ENCODE peak calls at places on chromosomes 2 and 18, in ten cellular contexts. P, M, B, W, V, L, N, K, Q and C are unnamed samples.

GRCh38 chr18:9150116-9150515 is 13.5 kb downstream of the ANKRD12 start:
- DNase-seq in Q (no peak), N (no peak), B (no peak), P (no peak), K (no peak), L (no peak), V (no peak), M (no peak), W (no peak), C (no peak)

GRCh38 chr18:22257022-22257543 is 87.7 kb downstream of the GATA6 start:
- DNase-seq in N (no peak), V (no peak), P (peak; percentile 11), W (no peak), Q (no peak), M (no peak), L (no peak), B (no peak), K (no peak), C (no peak)

GRCh38 chr2:9315280-9315847 is 108.0 kb downstream of the ITGB1BP1 start:
- DNase-seq in N (no peak), V (no peak), K (no peak), B (no peak), Q (peak; percentile 71), L (no peak), W (no peak), P (no peak), M (peak; percentile 13), C (no peak)

GRCh38 chr18:13915391-13915790 is at the start of gene MC2R:
- DNase-seq in W (no peak), Q (no peak), N (no peak), K (no peak), P (no peak), M (no peak), V (no peak), L (no peak), B (no peak), C (no peak)

GRCh38 chr2:160169401-160169918 is 30.6 kb downstream of the ITGB6 start:
- DNase-seq in N (no peak), L (no peak), M (no peak), Q (no peak), B (no peak), W (no peak), P (no peak), V (no peak), K (no peak), C (no peak)

GRCh38 chr2:85838641-85839040 is 50.1 kb downstream of the ST3GAL5 start:
- DNase-seq in N (no peak), M (no peak), K (no peak), Q (no peak), P (no peak), W (no peak), B (no peak), V (no peak), L (no peak), C (no peak)

GRCh38 chr2:212259236-212259635 is 279.4 kb downstream of the ERBB4 start:
- DNase-seq in W (no peak), P (no peak), L (no peak), K (no peak), M (no peak), N (no peak), Q (no peak), V (no peak), B (no peak), C (no peak)

GRCh38 chr18:12597775-12598174 is 60.1 kb downstream of the SPIRE1 start:
- DNase-seq in K (no peak), V (peak; percentile 79), L (peak; percentile 94), N (peak; percentile 23), W (peak; percentile 32), M (peak; percentile 39), P (peak; percentile 89), Q (peak; percentile 51), B (no peak), C (peak; percentile 71)

GRCh38 chr2:153163055-153163454 is 315.5 kb downstream of the RPRM start:
- DNase-seq in B (no peak), Q (no peak), V (no peak), K (no peak), P (no peak), M (peak; percentile 16), L (peak; percentile 16), N (no peak), W (no peak), C (no peak)

GRCh38 chr2:151728736-151729415 is 5.4 kb downstream of the NEB start:
- DNase-seq in M (no peak), W (no peak), Q (no peak), L (no peak), P (no peak), V (no peak), N (no peak), B (no peak), K (no peak), C (no peak)

GRCh38 chr2:37773354-37773753 is 101.9 kb upstream of the CDC42EP3 start:
- DNase-seq in M (no peak), W (no peak), K (no peak), B (no peak), L (no peak), V (no peak), P (no peak), N (no peak), Q (no peak), C (no peak)

GRCh38 chr2:231613054-231613654 is 20.5 kb downstream of the TEX44 start:
- DNase-seq in P (peak; percentile 26), N (peak; percentile 45), B (no peak), K (no peak), L (no peak), W (no peak), M (no peak), V (no peak), Q (no peak), C (peak; percentile 70)

GRCh38 chr2:66366619-66367018 is 68.3 kb upstream of the MEIS1 start:
- DNase-seq in K (no peak), M (no peak), N (no peak), V (no peak), Q (no peak), P (no peak), L (no peak), B (no peak), W (no peak), C (no peak)

GRCh38 chr2:5894355-5894754 is 202.2 kb downstream of the SOX11 start:
- DNase-seq in P (no peak), Q (no peak), M (no peak), B (no peak), N (no peak), V (no peak), L (no peak), W (no peak), K (no peak), C (no peak)
- H3K9me3 ChIP-seq in P (no peaks in the 10 kb centered on the region), Q (no peaks in the 10 kb centered on the region), M (no peaks in the 10 kb centered on the region), B (no peaks in the 10 kb centered on the region), N (no peaks in the 10 kb centered on the region), V (peaks cover 6% of the 10 kb centered on the region), L (no peaks in the 10 kb centered on the region), W (no peaks in the 10 kb centered on the region), K (no peaks in the 10 kb centered on the region), C (no peaks in the 10 kb centered on the region)

DNA sequence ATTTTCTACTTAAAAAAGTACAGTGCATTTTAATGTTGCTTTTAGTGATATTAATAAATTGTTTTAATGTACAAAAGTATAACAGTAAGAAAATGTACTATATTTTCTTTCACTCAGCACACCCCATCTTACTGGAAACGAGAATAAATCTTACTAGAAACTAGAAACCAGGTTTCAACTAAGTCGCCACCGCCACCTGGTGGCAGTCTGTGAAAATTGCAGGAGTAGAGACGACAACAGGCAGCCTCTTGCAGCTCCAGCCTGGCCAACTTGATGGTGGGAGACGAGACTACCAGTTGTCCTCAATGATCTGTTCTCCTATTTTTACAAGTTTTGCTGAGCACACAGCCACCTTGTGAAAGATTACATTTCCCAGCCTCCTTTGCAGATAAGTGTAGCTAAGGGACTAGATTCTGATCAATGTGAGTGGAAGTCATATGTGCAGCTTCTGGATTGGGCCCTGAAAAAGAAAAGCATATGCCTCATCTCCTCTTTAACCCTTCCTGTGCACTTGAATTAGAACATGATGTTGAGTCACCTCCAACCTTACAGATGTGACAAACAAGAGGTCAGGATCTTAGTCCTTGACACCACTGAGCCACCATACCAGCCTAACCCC is 8.7 kb downstream of the OTOF start:
- DNase-seq in W (peak; percentile 65), V (peak; percentile 61), B (peak; percentile 9), K (no peak), Q (peak; percentile 78), L (peak; percentile 39), N (no peak), P (peak; percentile 63), M (peak; percentile 72), C (no peak)
- TF ChIP-seq CTCF in W (peak; percentile 88), V (peak; percentile 62), B (peak; percentile 46), K (peak; percentile 83), Q (peak; percentile 96), L (peak; percentile 57), N (peak; percentile 37), P (peak; percentile 67), M (peak; percentile 12), C (peak; percentile 55)

GRCh38 chr18:58866261-58867232 is 1.9 kb downstream of the ZNF532 start:
- DNase-seq in K (no peak), Q (no peak), N (no peak), V (peak; percentile 75), L (no peak), M (no peak), P (no peak), W (no peak), B (no peak), C (no peak)

GRCh38 chr18:58865009-58865345 is 300 bp downstream of the ZNF532 start:
- DNase-seq in W (no peak), M (no peak), Q (no peak), K (no peak), P (no peak), V (no peak), L (no peak), B (no peak), N (no peak), C (no peak)

GRCh38 chr18:58863539-58864145 is 1.0 kb upstream of the ZNF532 start:
- DNase-seq in Q (peak; percentile 64), B (no peak), N (peak; percentile 66), K (no peak), P (peak; percentile 61), V (peak; percentile 31), L (peak; percentile 46), M (peak; percentile 48), W (no peak), C (peak; percentile 82)

GRCh38 chr18:58867281-58867961 is 2.7 kb downstream of the ZNF532 start:
- DNase-seq in P (no peak), M (no peak), N (no peak), W (no peak), L (peak; percentile 79), B (no peak), K (no peak), V (no peak), Q (no peak), C (no peak)

GRCh38 chr18:58865714-58866113 is 1.0 kb downstream of the ZNF532 start:
- DNase-seq in W (no peak), Q (no peak), B (no peak), K (no peak), M (no peak), N (no peak), V (no peak), P (no peak), L (peak; percentile 53), C (no peak)
- H3K4me3 ChIP-seq in W (no peak overlapping the region), Q (no peak overlapping the region), B (no peak overlapping the region), K (peak overlapping the region; percentile 3), M (no peak overlapping the region), N (peak overlapping the region; percentile 57), V (no peak overlapping the region), P (peak overlapping the region; percentile 26), L (no peak overlapping the region), C (no peak overlapping the region)

DNA sequence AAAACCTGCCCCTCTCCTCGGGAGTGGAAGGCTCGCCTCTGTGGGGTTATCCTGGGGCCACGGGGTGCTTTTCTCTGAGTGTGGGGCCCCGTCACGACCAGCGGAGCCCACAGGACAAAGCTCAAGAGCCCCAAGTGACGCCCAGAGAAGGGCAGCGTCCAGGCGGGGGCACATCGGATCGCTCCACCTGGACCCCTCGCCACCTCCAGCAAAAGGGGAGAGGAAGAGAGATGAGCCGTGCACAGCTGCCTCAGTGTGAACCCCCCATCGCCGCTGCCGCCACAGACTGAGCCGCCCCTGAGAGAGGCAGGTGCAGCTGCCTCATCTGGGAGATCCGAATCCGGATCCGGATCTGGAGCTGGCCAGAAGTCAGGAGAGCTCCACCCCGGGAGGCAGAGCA is 282.5 kb upstream of the PXDN start:
- DNase-seq in M (no peak), N (no peak), Q (no peak), W (no peak), K (no peak), B (no peak), L (no peak), P (no peak), V (no peak), C (no peak)
- H3K9me3 ChIP-seq in M (no peaks in the 10 kb centered on the region), N (no peaks in the 10 kb centered on the region), Q (no peaks in the 10 kb centered on the region), W (no peaks in the 10 kb centered on the region), K (no peaks in the 10 kb centered on the region), B (no peaks in the 10 kb centered on the region), L (no peaks in the 10 kb centered on the region), P (no peaks in the 10 kb centered on the region), V (no peaks in the 10 kb centered on the region), C (no peaks in the 10 kb centered on the region)